ENCODE peak calls at places on chromosomes 16 and 17, in six cellular contexts. Y is lower leg skin, G is GM23248, B is astrocyte of the spinal cord, L is cardiac fibroblast, V is BJ. K is an unnamed sample.

GRCh38 chr17:1137465-1137894 is 42.3 kb downstream of the ABR start:
- DNase-seq in Y (no peak), G (no peak), B (no peak), L (no peak), V (no peak), K (peak)

GRCh38 chr16:3764409-3764808 is 47.1 kb upstream of the TRAP1 start:
- DNase-seq in Y (no peak), G (no peak), B (no peak), L (no peak), V (no peak), K (no peak)

GRCh38 chr16:67256701-67257230 is 8.0 kb downstream of the SLC9A5 start:
- DNase-seq in Y (no peak), G (no peak), B (no peak), L (no peak), V (no peak), K (peak)

GRCh38 chr17:12022310-12022709 is 1.6 kb downstream of the MAP2K4 start:
- DNase-seq in Y (no peak), G (no peak), B (no peak), L (no peak), V (no peak), K (no peak)

GRCh38 chr16:46857261-46857962 is 26.4 kb upstream of the C16orf87 start:
- DNase-seq in Y (no peak), G (peak), B (peak), L (peak), V (no peak), K (peak)

GRCh38 chr16:84518804-84519341 is 14.4 kb upstream of the MEAK7 start:
- DNase-seq in Y (no peak), G (no peak), B (no peak), L (no peak), V (no peak), K (peak)

GRCh38 chr16:89139907-89140361 is 31.6 kb upstream of the CDH15 start:
- DNase-seq in Y (no peak), G (no peak), B (no peak), L (no peak), V (no peak), K (peak)

GRCh38 chr16:48959204-48959603 is 322.4 kb downstream of the CBLN1 start:
- DNase-seq in Y (no peak), G (no peak), B (no peak), L (no peak), V (no peak), K (no peak)

GRCh38 chr17:1959871-1960569 is 65.1 kb downstream of the RTN4RL1 start:
- DNase-seq in Y (no peak), G (no peak), B (no peak), L (peak), V (no peak), K (no peak)

GRCh38 chr16:54289242-54290051 is 2.9 kb upstream of the IRX3 start:
- DNase-seq in Y (no peak), G (no peak), B (no peak), L (no peak), V (no peak), K (no peak)

GRCh38 chr16:2475413-2476344 is 752 bp downstream of the TBC1D24 start:
- DNase-seq in Y (no peak), G (peak), B (no peak), L (no peak), V (no peak), K (peak)

GRCh38 chr17:40019140-40019991 is 4.1 kb downstream of the CSF3 start:
- DNase-seq in Y (no peak), G (peak), B (peak), L (peak), V (peak), K (no peak)

GRCh38 chr17:78401246-78401645 is 22.8 kb downstream of the PGS1 start:
- DNase-seq in Y (no peak), G (no peak), B (peak), L (peak), V (no peak), K (no peak)

GRCh38 chr16:401468-402348 is at the start of gene DECR2:
- DNase-seq in Y (peak), G (peak), B (peak), L (peak), V (peak), K (peak)

GRCh38 chr16:11877374-11877773 is 26.0 kb upstream of the RSL1D1 start:
- DNase-seq in Y (no peak), G (peak), B (no peak), L (peak), V (no peak), K (no peak)
- H3K4me3 ChIP-seq in Y (no peak), G (no peak), B (no peak), L (no peak), V (no peak), K (no peak)

GRCh38 chr16:8729779-8730334 is 55.4 kb downstream of the ABAT start:
- DNase-seq in Y (no peak), G (no peak), B (no peak), L (no peak), V (no peak), K (no peak)

GRCh38 chr16:8725513-8726178 is 51.2 kb downstream of the ABAT start:
- DNase-seq in Y (no peak), G (no peak), B (no peak), L (no peak), V (no peak), K (no peak)

GRCh38 chr16:8730335-8730915 is 56.0 kb downstream of the ABAT start:
- DNase-seq in Y (peak), G (no peak), B (no peak), L (no peak), V (no peak), K (no peak)

GRCh38 chr16:8727084-8727590 is 52.7 kb downstream of the ABAT start:
- DNase-seq in Y (no peak), G (no peak), B (no peak), L (no peak), V (no peak), K (no peak)

GRCh38 chr16:8727857-8728618 is 53.6 kb downstream of the ABAT start:
- DNase-seq in Y (no peak), G (no peak), B (no peak), L (no peak), V (no peak), K (no peak)
- H3K4me3 ChIP-seq in Y (no peak), G (no peak), B (no peak), L (no peak), V (no peak), K (no peak)

DNA sequence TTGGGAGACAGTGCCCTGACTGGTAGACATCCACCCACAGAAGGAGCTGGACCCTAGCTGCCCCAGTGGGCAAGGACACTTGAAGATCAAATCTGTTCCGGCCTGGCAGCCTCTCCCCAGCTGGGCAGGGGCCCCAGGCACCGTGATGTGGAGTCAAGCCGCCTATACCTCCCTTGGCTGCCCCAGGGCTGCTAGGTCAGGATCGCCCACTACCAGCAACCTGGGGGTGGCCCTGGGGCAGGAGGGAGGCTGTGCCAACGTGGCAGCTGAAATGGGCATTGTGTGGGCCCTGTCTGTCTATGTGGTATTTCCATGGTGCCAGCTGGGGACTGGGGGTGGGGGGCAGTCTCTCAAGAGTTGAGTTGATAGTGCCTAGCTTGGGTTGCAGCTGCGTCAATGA is 941 bp downstream of the PDK2 start:
- DNase-seq in Y (no peak), G (peak), B (no peak), L (no peak), V (no peak), K (peak)
- H3K4me3 ChIP-seq in Y (peak), G (peak), B (peak), L (peak), V (peak), K (peak)

DNA sequence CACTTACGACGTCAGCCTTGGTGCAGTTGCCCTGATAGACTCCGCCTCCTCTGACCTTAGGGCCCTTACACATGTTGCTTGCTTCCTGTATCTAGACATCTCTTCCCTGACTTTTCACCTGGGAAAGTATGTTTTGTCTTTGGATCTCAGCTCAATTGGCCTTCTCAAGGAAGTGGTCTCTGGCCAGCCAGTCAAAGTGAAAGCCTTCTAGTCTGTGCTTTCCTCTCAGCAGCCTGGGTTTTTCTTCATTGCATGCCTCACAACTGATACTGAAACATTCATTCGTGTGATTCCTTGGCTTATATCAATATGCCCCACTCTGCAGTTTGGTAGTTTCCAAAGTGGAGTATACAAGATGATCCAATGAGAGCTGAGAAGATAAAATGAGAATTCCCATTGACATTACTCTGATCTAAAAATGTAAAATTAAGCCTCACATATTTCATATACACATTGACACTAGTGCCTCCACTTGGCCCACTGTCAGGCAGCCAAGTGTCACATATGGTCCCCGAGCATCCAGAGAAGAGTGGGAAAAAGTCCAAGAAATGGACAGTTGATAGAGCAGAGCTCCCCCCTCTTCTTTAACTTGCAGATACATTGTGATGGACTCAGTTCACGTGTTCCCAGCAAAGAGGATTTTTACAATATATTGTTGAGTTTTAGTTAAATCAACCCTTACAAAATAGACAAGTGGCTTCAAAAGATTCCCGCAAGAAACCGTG is 371.2 kb upstream of the ASIC2 start:
- DNase-seq in Y (no peak), G (no peak), B (no peak), L (no peak), V (no peak), K (no peak)
- H3K4me3 ChIP-seq in Y (no peak), G (no peak), B (no peak), L (no peak), V (no peak), K (no peak)

GRCh38 chr16:85565340-85565739 is 47.8 kb upstream of the GSE1 start:
- DNase-seq in Y (no peak), G (no peak), B (no peak), L (no peak), V (no peak), K (no peak)

GRCh38 chr16:85563031-85563430 is 50.1 kb upstream of the GSE1 start:
- DNase-seq in Y (no peak), G (no peak), B (no peak), L (no peak), V (no peak), K (no peak)

GRCh38 chr16:85562102-85562786 is 50.9 kb upstream of the GSE1 start:
- DNase-seq in Y (no peak), G (no peak), B (no peak), L (no peak), V (no peak), K (no peak)

GRCh38 chr16:85564277-85565051 is 48.7 kb upstream of the GSE1 start:
- DNase-seq in Y (no peak), G (no peak), B (no peak), L (no peak), V (no peak), K (peak)

DNA sequence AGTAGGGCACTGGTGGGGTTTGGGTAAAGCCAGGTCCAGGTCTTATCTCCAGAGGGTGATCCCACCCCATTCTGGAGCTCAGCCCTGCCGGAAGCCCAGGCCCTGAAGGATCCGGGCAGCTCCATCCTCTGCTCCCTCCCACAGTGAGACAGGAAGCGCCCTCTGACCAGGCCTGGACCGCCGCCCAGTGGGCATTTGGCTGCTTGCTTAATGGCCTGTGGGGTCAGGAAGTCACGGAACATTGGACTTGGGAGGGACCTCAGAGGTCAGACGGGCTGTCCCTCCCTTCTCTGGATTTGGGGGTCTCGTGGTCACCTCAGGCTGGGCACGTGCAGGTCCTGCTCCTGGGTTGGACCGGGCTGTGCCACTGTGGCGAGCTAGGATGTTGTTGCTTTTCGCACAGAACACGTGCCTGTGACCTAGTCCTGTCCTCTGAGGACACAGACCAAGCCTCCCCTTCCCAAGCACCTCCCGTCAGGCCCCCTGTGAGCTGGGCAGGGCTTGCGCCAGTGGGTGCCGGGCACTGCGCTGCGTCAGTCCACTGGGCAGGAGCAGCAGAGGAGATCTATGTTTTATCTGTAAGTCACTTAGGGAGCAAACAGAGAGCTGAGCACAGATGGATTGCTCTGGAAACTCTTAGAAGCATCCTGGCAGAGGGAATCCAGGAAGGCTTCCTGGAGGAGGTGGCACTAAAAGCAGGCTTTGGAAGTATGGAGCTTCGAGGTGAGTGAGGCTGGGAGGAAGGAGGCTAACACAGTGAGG is 49.4 kb upstream of the GSE1 start:
- DNase-seq in Y (peak), G (no peak), B (peak), L (peak), V (no peak), K (peak)
- H3K4me3 ChIP-seq in Y (no peak), G (no peak), B (no peak), L (no peak), V (no peak), K (no peak)